ENCODE peak calls at places on chromosomes 4 and X, in five cellular contexts. F is neural progenitor cell, C is heart left ventricle, V is RWPE2, A is foreskin fibroblast. K is an unnamed sample.

GRCh38 chrX:74450803-74451449 is 29.6 kb downstream of the SLC16A2 start:
- DNase-seq in F (no peak), C (no peak), V (peak; percentile 45), A (peak; percentile 90), K (no peak)

GRCh38 chr4:48093949-48094550 is 40.0 kb downstream of the TXK start:
- DNase-seq in F (peak; percentile 38), C (no peak), V (peak; percentile 76), A (peak; percentile 51), K (peak; percentile 19)

GRCh38 chr4:28890949-28891348 is 1829.2 kb upstream of the PCDH7 start:
- DNase-seq in F (no peak), C (no peak), V (no peak), A (no peak), K (no peak)

GRCh38 chr4:88706574-88706973 is 8.9 kb upstream of the NAP1L5 start:
- DNase-seq in F (peak; percentile 45), C (peak; percentile 19), V (no peak), A (peak; percentile 80), K (no peak)

GRCh38 chr4:83961575-83961974 is 425.7 kb downstream of the GPAT3 start:
- DNase-seq in F (no peak), C (no peak), V (no peak), A (peak; percentile 11), K (no peak)

GRCh38 chrX:81377329-81377728 is 175.4 kb downstream of the SH3BGRL start:
- DNase-seq in F (peak; percentile 4), C (no peak), V (no peak), A (peak; percentile 31), K (no peak)

GRCh38 chr4:113781439-113782040 is 20.0 kb upstream of the CAMK2D start:
- DNase-seq in F (peak; percentile 14), C (no peak), V (no peak), A (peak; percentile 71), K (no peak)

GRCh38 chr4:8644966-8645752 is 52.6 kb downstream of the CPZ start:
- DNase-seq in F (no peak), C (no peak), V (peak; percentile 60), A (no peak), K (no peak)

GRCh38 chrX:69523314-69523713 is 19.2 kb downstream of the NALF2 start:
- DNase-seq in F (no peak), C (peak; percentile 13), V (no peak), A (no peak), K (no peak)

GRCh38 chr4:25564836-25565235 is 90.8 kb upstream of the SLC34A2 start:
- DNase-seq in F (no peak), C (no peak), V (no peak), A (no peak), K (no peak)

GRCh38 chr4:123581802-123582201 is 185.2 kb downstream of the SPRY1 start:
- DNase-seq in F (no peak), C (no peak), V (no peak), A (no peak), K (no peak)

GRCh38 chr4:52750819-52751348 is 341 bp downstream of the ERVMER34-1 start:
- DNase-seq in F (no peak), C (no peak), V (no peak), A (peak; percentile 44), K (peak; percentile 25)

GRCh38 chrX:71251456-71251973 is 2.4 kb downstream of the ZMYM3 start:
- DNase-seq in F (no peak), C (no peak), V (no peak), A (peak; percentile 32), K (no peak)

GRCh38 chr4:182752158-182752910 is 164.9 kb downstream of the DCTD start:
- DNase-seq in F (peak; percentile 45), C (no peak), V (no peak), A (peak; percentile 55), K (no peak)

GRCh38 chr4:142405021-142405991 is 440.8 kb downstream of the INPP4B start:
- DNase-seq in F (peak; percentile 9), C (peak; percentile 64), V (peak; percentile 60), A (peak; percentile 89), K (peak; percentile 37)

GRCh38 chrX:17703201-17703600 is 34.1 kb upstream of the SCML1 start:
- DNase-seq in F (no peak), C (no peak), V (no peak), A (no peak), K (no peak)

GRCh38 chr4:83285022-83285387 is 407 bp upstream of the COQ2 start:
- DNase-seq in F (peak; percentile 20), C (peak; percentile 14), V (no peak), A (peak; percentile 72), K (no peak)

GRCh38 chr4:115918149-115918548 is 804.7 kb upstream of the NDST4 start:
- DNase-seq in F (no peak), C (no peak), V (no peak), A (no peak), K (no peak)

GRCh38 chrX:15988661-15989603 is 134.3 kb upstream of the AP1S2 start:
- DNase-seq in F (no peak), C (peak; percentile 17), V (no peak), A (peak; percentile 84), K (no peak)

GRCh38 chr4:113469023-113469390 is 292.5 kb downstream of the CAMK2D start:
- DNase-seq in F (no peak), C (no peak), V (no peak), A (peak; percentile 47), K (no peak)

DNA sequence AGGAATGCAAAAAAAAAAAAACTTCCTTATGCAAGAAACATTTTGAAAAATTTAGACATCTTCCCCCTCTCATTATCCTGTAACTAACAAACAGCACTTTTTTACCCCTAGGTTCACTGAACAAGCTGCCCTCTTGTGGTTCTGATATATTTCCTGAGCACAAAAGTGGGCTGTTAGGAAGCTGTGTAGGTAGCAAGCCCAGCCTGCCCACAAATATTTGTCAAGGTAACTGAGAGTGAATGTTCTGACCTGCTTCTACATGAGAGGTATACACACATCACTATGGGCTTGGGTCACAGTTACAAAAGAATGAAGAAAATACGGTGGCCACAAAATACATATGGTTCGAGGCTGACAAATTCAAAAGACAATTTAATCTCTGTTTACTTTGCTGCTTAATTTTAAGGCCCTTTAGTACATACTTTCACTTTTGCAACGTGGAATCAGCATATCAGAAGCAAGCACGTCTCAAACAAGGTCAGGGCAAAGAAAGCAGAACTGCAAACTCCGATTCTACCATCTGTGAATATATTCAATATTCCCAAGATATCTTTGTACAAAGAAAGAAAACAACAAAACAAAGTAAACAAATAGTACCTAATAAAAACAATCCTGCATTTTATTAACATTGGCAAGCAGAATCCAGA is 78.6 kb downstream of the RBM47 start:
- DNase-seq in F (peak; percentile 24), C (no peak), V (no peak), A (peak; percentile 44), K (no peak)
- TF ChIP-seq CTCF in F (peak; percentile 46), C (peak; percentile 35), V (peak; percentile 66), A (peak; percentile 35), K (peak; percentile 26)

GRCh38 chr4:186882293-186882692 is 158.6 kb upstream of the FAT1 start:
- DNase-seq in F (no peak), C (no peak), V (no peak), A (no peak), K (no peak)
- H3K4me3 ChIP-seq in F (no peak overlapping the region), C (no peak overlapping the region), V (no peak overlapping the region), A (no peak overlapping the region), K (no peak overlapping the region)

GRCh38 chr4:98546910-98547544 is 111.4 kb downstream of the TSPAN5 start:
- DNase-seq in F (peak; percentile 44), C (no peak), V (no peak), A (peak; percentile 73), K (no peak)
- TF ChIP-seq CTCF in F (no peak), C (no peak), V (peak; percentile 6), A (peak; percentile 12), K (no peak)

DNA sequence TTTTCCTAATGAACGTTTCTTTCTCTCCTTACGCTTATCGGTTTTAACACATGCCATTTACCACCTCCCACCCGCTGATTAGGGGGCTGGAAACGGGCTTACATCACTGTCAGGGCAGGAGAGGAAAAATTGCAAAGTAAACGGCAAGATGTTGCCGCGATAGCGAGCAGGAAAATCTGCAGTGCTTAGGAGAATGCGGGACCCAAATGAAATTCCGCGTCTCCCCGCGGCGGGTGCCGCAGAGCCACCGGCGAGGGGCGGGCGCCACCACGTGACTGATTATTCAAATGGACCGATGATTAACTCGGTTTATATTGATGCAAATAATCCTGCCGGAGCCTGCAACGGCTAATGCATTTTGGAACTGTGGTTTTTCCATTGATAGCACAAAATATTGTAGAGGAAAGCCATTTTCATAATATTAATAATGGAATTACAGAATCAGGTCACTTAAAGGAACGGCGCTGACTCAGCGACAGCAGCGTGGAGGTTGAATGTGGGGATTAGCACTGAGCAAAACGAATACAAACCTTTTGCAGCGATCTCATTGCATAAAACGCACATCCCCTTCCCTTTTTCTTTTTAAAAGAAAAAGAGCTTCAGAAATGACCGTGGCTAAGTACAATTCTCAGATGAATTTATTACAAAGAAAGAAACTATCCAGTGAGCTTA is 224.2 kb downstream of the STIM2 start:
- DNase-seq in F (peak; percentile 81), C (no peak), V (no peak), A (peak; percentile 45), K (no peak)
- H3K4me3 ChIP-seq in F (peak overlapping the region; percentile 50), C (peak overlapping the region; percentile 14), V (no peak overlapping the region), A (peak overlapping the region; percentile 18), K (no peak overlapping the region)

GRCh38 chr4:184306949-184307348 is 89.3 kb upstream of the ENPP6 start:
- DNase-seq in F (no peak), C (no peak), V (no peak), A (peak; percentile 54), K (no peak)
- TF ChIP-seq CTCF in F (no peak), C (no peak), V (no peak), A (no peak), K (no peak)

K was measured in pancreas.